ENCODE peak calls at places on chromosomes 13 and 19, in eight cellular contexts. R, E, V, W, I, Q, K and C are unnamed samples.
A peak's percentile ranks its signal among the peaks of the same experiment; 100 is the strongest.

GRCh38 chr13:32001769-32002168 is 29.8 kb upstream of the FRY start:
- ATAC-seq in R (no peak), K (no peak), I (no peak), V (no peak), W (no peak), Q (peak; percentile 10), E (peak; percentile 67), C (no peak)

GRCh38 chr19:14033946-14034345 is 2.4 kb downstream of the IL27RA start:
- ATAC-seq in K (no peak), E (no peak), I (no peak), V (no peak), W (no peak), Q (no peak), R (no peak), C (no peak)

GRCh38 chr19:52492991-52493470 is 34.4 kb upstream of the ZNF808 start:
- ATAC-seq in E (peak; percentile 51), R (peak; percentile 42), Q (peak; percentile 35), I (no peak), W (no peak), K (peak; percentile 13), V (no peak), C (no peak)

GRCh38 chr19:33316521-33317284 is 14.4 kb upstream of the CEBPA start:
- ATAC-seq in E (no peak), W (peak; percentile 92), Q (peak; percentile 88), I (no peak), R (no peak), K (peak; percentile 96), V (no peak), C (no peak)

GRCh38 chr19:54172413-54172763 is 572 bp downstream of the TMC4 start:
- ATAC-seq in W (peak; percentile 59), I (no peak), K (no peak), E (no peak), R (no peak), V (no peak), Q (no peak), C (no peak)

GRCh38 chr13:20461481-20461859 is 64.2 kb downstream of the CRYL1 start:
- ATAC-seq in V (no peak), Q (no peak), W (no peak), E (peak; percentile 9), R (peak; percentile 39), K (no peak), I (no peak), C (no peak)

GRCh38 chr19:45346449-45346848 is 5.9 kb downstream of the KLC3 start:
- ATAC-seq in Q (peak; percentile 42), I (no peak), R (no peak), W (peak; percentile 9), E (no peak), V (no peak), K (no peak), C (no peak)

GRCh38 chr13:33099860-33100259 is 83.6 kb downstream of the KL start:
- ATAC-seq in V (no peak), Q (no peak), E (no peak), I (no peak), K (no peak), R (no peak), W (no peak), C (no peak)

GRCh38 chr19:56347163-56347778 is 32.6 kb upstream of the ZSCAN5A start:
- ATAC-seq in E (no peak), I (no peak), W (no peak), K (no peak), R (no peak), V (no peak), Q (no peak), C (no peak)

GRCh38 chr19:5698635-5699422 is 8.7 kb downstream of the RPL36 start:
- ATAC-seq in R (no peak), Q (no peak), E (no peak), W (no peak), V (no peak), I (no peak), K (no peak), C (peak; percentile 40)

GRCh38 chr13:48994731-48995130 is 19.0 kb downstream of the FNDC3A start:
- ATAC-seq in I (no peak), K (no peak), R (no peak), Q (no peak), V (peak; percentile 37), W (no peak), E (no peak), C (no peak)

GRCh38 chr13:40172149-40172591 is 494.3 kb downstream of the FOXO1 start:
- ATAC-seq in R (no peak), W (peak; percentile 36), Q (no peak), K (no peak), E (peak; percentile 27), I (no peak), V (peak; percentile 49), C (peak; percentile 56)

GRCh38 chr13:48531416-48532145 is 1.3 kb downstream of the RCBTB2 start:
- ATAC-seq in E (no peak), W (peak; percentile 26), Q (peak; percentile 13), I (peak; percentile 3), K (peak; percentile 32), V (no peak), R (no peak), C (no peak)

GRCh38 chr13:39378293-39378692 is 224.7 kb downstream of the LHFPL6 start:
- ATAC-seq in R (no peak), I (no peak), Q (no peak), V (no peak), W (no peak), E (no peak), K (no peak), C (no peak)

GRCh38 chr13:50226515-50227147 is 211.4 kb downstream of the KCNRG start:
- ATAC-seq in I (no peak), R (peak; percentile 59), K (no peak), V (no peak), E (no peak), W (no peak), Q (no peak), C (peak; percentile 77)

GRCh38 chr19:2385053-2385721 is 25.1 kb downstream of the TMPRSS9 start:
- ATAC-seq in K (peak; percentile 96), W (peak; percentile 94), Q (peak; percentile 82), V (peak; percentile 23), E (no peak), I (no peak), R (no peak), C (no peak)

GRCh38 chr13:45255253-45255987 is 54.6 kb upstream of the KCTD4 start:
- ATAC-seq in K (peak; percentile 57), Q (no peak), W (peak; percentile 95), R (no peak), E (no peak), V (no peak), I (no peak), C (no peak)

GRCh38 chr13:26993780-26994179 is 177.8 kb downstream of the USP12 start:
- ATAC-seq in I (no peak), W (no peak), Q (no peak), E (no peak), K (no peak), V (no peak), R (no peak), C (no peak)

GRCh38 chr19:6103894-6104293 is 6.4 kb downstream of the RFX2 start:
- ATAC-seq in W (no peak), R (no peak), K (peak; percentile 43), E (no peak), V (no peak), Q (no peak), I (no peak), C (no peak)

GRCh38 chr19:37855098-37855497 is 51.3 kb downstream of the WDR87 start:
- ATAC-seq in K (no peak), I (no peak), V (no peak), R (no peak), Q (no peak), W (peak; percentile 10), E (peak; percentile 63), C (peak; percentile 83)

GRCh38 chr13:104450006-104450405 is 1383.8 kb upstream of the SLC10A2 start:
- ATAC-seq in I (no peak), V (no peak), W (no peak), Q (no peak), K (no peak), E (no peak), R (no peak), C (no peak)

GRCh38 chr13:86038490-86038889 is 239.3 kb upstream of the SLITRK6 start:
- ATAC-seq in R (no peak), I (no peak), Q (no peak), K (no peak), V (no peak), E (no peak), W (no peak), C (no peak)

GRCh38 chr19:4559569-4559968 is at the start of gene SEMA6B:
- ATAC-seq in K (peak; percentile 26), W (no peak), I (no peak), V (no peak), Q (peak; percentile 28), R (no peak), E (peak; percentile 69), C (no peak)

GRCh38 chr13:83765796-83766195 is 116.5 kb downstream of the SLITRK1 start:
- ATAC-seq in Q (no peak), I (no peak), E (no peak), W (no peak), V (no peak), R (no peak), K (no peak), C (no peak)

GRCh38 chr19:56405062-56405461 is 930 bp downstream of the ZNF583 start:
- ATAC-seq in R (no peak), Q (no peak), I (no peak), V (no peak), K (no peak), W (no peak), E (no peak), C (no peak)

GRCh38 chr19:43664008-43664407 is 6.0 kb downstream of the PLAUR start:
- ATAC-seq in W (no peak), K (no peak), I (no peak), V (no peak), Q (no peak), R (no peak), E (no peak), C (no peak)

GRCh38 chr19:40585677-40586422 is 9.2 kb downstream of the SHKBP1 start:
- ATAC-seq in Q (no peak), W (no peak), I (no peak), R (no peak), V (no peak), E (no peak), K (no peak), C (no peak)

GRCh38 chr13:89740994-89741678 is 1606.4 kb upstream of the MIR17HG start:
- ATAC-seq in K (no peak), R (no peak), I (no peak), V (no peak), E (peak; percentile 29), W (no peak), Q (no peak), C (no peak)

GRCh38 chr13:111314852-111315251 is 5.6 kb upstream of the TEX29 start:
- ATAC-seq in R (no peak), E (no peak), Q (no peak), V (no peak), I (no peak), W (no peak), K (no peak), C (no peak)

GRCh38 chr13:30115257-30115600 is 192.1 kb downstream of the KATNAL1 start:
- ATAC-seq in I (no peak), W (peak; percentile 1), E (no peak), V (no peak), Q (peak; percentile 21), R (no peak), K (peak; percentile 12), C (no peak)